ENCODE peak calls at places on chromosomes 6 and 20, in eight cellular contexts. One of them, this sample, is unnamed.

GRCh38 chr20:58889334-58890072 is 37.0 kb downstream of the GNAS start:
- DNase-seq in brain microvascular endothelial cell: no peak
- DNase-seq in H9: no peak
- DNase-seq in A549: no peak
- DNase-seq in uterus: no peak
- DNase-seq in heart left ventricle: no peak
- DNase-seq in OCI-LY7: peak; percentile 34
- DNase-seq in RWPE1: no peak
- DNase-seq in this sample: no peak

GRCh38 chr6:11354019-11354418 is 121.6 kb upstream of the NEDD9 start:
- DNase-seq in brain microvascular endothelial cell: peak; percentile 89
- DNase-seq in heart left ventricle: peak; percentile 76
- DNase-seq in uterus: peak; percentile 85
- DNase-seq in H9: no peak
- DNase-seq in RWPE1: no peak
- DNase-seq in A549: no peak
- DNase-seq in OCI-LY7: no peak
- DNase-seq in this sample: no peak

GRCh38 chr6:36605102-36605501 is 10.9 kb downstream of the SRSF3 start:
- DNase-seq in brain microvascular endothelial cell: no peak
- DNase-seq in uterus: no peak
- DNase-seq in A549: no peak
- DNase-seq in heart left ventricle: no peak
- DNase-seq in RWPE1: no peak
- DNase-seq in OCI-LY7: no peak
- DNase-seq in H9: no peak
- DNase-seq in this sample: no peak

GRCh38 chr6:78909391-78909790 is 42.0 kb downstream of the IRAK1BP1 start:
- DNase-seq in brain microvascular endothelial cell: peak; percentile 13
- DNase-seq in heart left ventricle: no peak
- DNase-seq in OCI-LY7: peak; percentile 38
- DNase-seq in RWPE1: no peak
- DNase-seq in H9: no peak
- DNase-seq in uterus: no peak
- DNase-seq in A549: no peak
- DNase-seq in this sample: no peak

GRCh38 chr6:22737331-22737730 is 168.0 kb downstream of the HDGFL1 start:
- DNase-seq in heart left ventricle: no peak
- DNase-seq in brain microvascular endothelial cell: peak; percentile 51
- DNase-seq in RWPE1: no peak
- DNase-seq in OCI-LY7: no peak
- DNase-seq in A549: no peak
- DNase-seq in uterus: peak; percentile 67
- DNase-seq in H9: peak; percentile 71
- DNase-seq in this sample: peak; percentile 8

GRCh38 chr6:73032586-73032985 is 192.7 kb downstream of the KHDC1L start:
- DNase-seq in heart left ventricle: no peak
- DNase-seq in uterus: no peak
- DNase-seq in OCI-LY7: no peak
- DNase-seq in brain microvascular endothelial cell: no peak
- DNase-seq in A549: peak; percentile 2
- DNase-seq in RWPE1: peak; percentile 81
- DNase-seq in H9: no peak
- DNase-seq in this sample: no peak

GRCh38 chr6:98834060-98835031 is at the start of gene POU3F2:
- DNase-seq in brain microvascular endothelial cell: peak; percentile 41
- DNase-seq in uterus: peak; percentile 78
- DNase-seq in RWPE1: peak; percentile 76
- DNase-seq in H9: peak; percentile 98
- DNase-seq in heart left ventricle: peak; percentile 42
- DNase-seq in OCI-LY7: peak; percentile 80
- DNase-seq in A549: peak; percentile 64
- DNase-seq in this sample: peak; percentile 97

GRCh38 chr20:41087777-41088176 is 49.6 kb upstream of the PLCG1 start:
- DNase-seq in uterus: no peak
- DNase-seq in heart left ventricle: no peak
- DNase-seq in H9: no peak
- DNase-seq in A549: no peak
- DNase-seq in brain microvascular endothelial cell: no peak
- DNase-seq in OCI-LY7: no peak
- DNase-seq in RWPE1: no peak
- DNase-seq in this sample: no peak

GRCh38 chr6:153814136-153814535 is 224.9 kb upstream of the OPRM1 start:
- DNase-seq in brain microvascular endothelial cell: no peak
- DNase-seq in A549: no peak
- DNase-seq in heart left ventricle: no peak
- DNase-seq in RWPE1: no peak
- DNase-seq in H9: peak; percentile 71
- DNase-seq in OCI-LY7: no peak
- DNase-seq in uterus: no peak
- DNase-seq in this sample: no peak

GRCh38 chr6:89817481-89817880 is 2.1 kb downstream of the MDN1 start:
- DNase-seq in OCI-LY7: no peak
- DNase-seq in RWPE1: no peak
- DNase-seq in H9: peak; percentile 79
- DNase-seq in A549: no peak
- DNase-seq in heart left ventricle: no peak
- DNase-seq in brain microvascular endothelial cell: no peak
- DNase-seq in uterus: no peak
- DNase-seq in this sample: no peak

GRCh38 chr6:106444777-106445507 is 84.4 kb downstream of the CRYBG1 start:
- DNase-seq in brain microvascular endothelial cell: peak; percentile 47
- DNase-seq in heart left ventricle: no peak
- DNase-seq in H9: peak; percentile 30
- DNase-seq in uterus: no peak
- DNase-seq in OCI-LY7: peak; percentile 85
- DNase-seq in RWPE1: peak; percentile 79
- DNase-seq in A549: peak; percentile 63
- DNase-seq in this sample: no peak

GRCh38 chr20:41249371-41249770 is 68.2 kb downstream of the ZHX3 start:
- DNase-seq in RWPE1: peak; percentile 92
- DNase-seq in H9: no peak
- DNase-seq in A549: no peak
- DNase-seq in uterus: peak; percentile 90
- DNase-seq in brain microvascular endothelial cell: peak; percentile 92
- DNase-seq in heart left ventricle: peak; percentile 61
- DNase-seq in OCI-LY7: no peak
- DNase-seq in this sample: no peak

GRCh38 chr6:138691595-138692057 is 81.9 kb upstream of the CCDC28A start:
- DNase-seq in heart left ventricle: no peak
- DNase-seq in OCI-LY7: no peak
- DNase-seq in A549: peak; percentile 13
- DNase-seq in uterus: no peak
- DNase-seq in RWPE1: peak; percentile 43
- DNase-seq in brain microvascular endothelial cell: peak; percentile 63
- DNase-seq in H9: peak; percentile 55
- DNase-seq in this sample: no peak

GRCh38 chr20:43383026-43383795 is 74.5 kb upstream of the SRSF6 start:
- DNase-seq in heart left ventricle: no peak
- DNase-seq in OCI-LY7: no peak
- DNase-seq in A549: no peak
- DNase-seq in brain microvascular endothelial cell: no peak
- DNase-seq in uterus: no peak
- DNase-seq in H9: no peak
- DNase-seq in RWPE1: no peak
- DNase-seq in this sample: no peak

GRCh38 chr20:56808732-56809131 is 179.6 kb downstream of the TFAP2C start:
- DNase-seq in brain microvascular endothelial cell: no peak
- DNase-seq in RWPE1: peak; percentile 93
- DNase-seq in OCI-LY7: no peak
- DNase-seq in H9: peak; percentile 42
- DNase-seq in heart left ventricle: no peak
- DNase-seq in A549: no peak
- DNase-seq in uterus: no peak
- DNase-seq in this sample: no peak

GRCh38 chr6:148835920-148836441 is 89.2 kb downstream of the UST start:
- DNase-seq in A549: no peak
- DNase-seq in uterus: no peak
- DNase-seq in H9: no peak
- DNase-seq in OCI-LY7: no peak
- DNase-seq in RWPE1: no peak
- DNase-seq in brain microvascular endothelial cell: peak; percentile 27
- DNase-seq in heart left ventricle: no peak
- DNase-seq in this sample: no peak

GRCh38 chr6:169251822-169252804 is 1.5 kb downstream of the THBS2 start:
- DNase-seq in brain microvascular endothelial cell: no peak
- DNase-seq in OCI-LY7: no peak
- DNase-seq in uterus: peak; percentile 27
- DNase-seq in heart left ventricle: no peak
- DNase-seq in H9: peak; percentile 57
- DNase-seq in RWPE1: no peak
- DNase-seq in A549: no peak
- DNase-seq in this sample: no peak

GRCh38 chr6:30452736-30453507 is 36.4 kb upstream of the HLA-E start:
- DNase-seq in OCI-LY7: no peak
- DNase-seq in A549: no peak
- DNase-seq in H9: no peak
- DNase-seq in brain microvascular endothelial cell: no peak
- DNase-seq in heart left ventricle: no peak
- DNase-seq in uterus: no peak
- DNase-seq in RWPE1: no peak
- DNase-seq in this sample: no peak

GRCh38 chr20:53866787-53867740 is 203.3 kb downstream of the BCAS1 start:
- DNase-seq in uterus: no peak
- DNase-seq in OCI-LY7: peak; percentile 91
- DNase-seq in H9: no peak
- DNase-seq in RWPE1: no peak
- DNase-seq in brain microvascular endothelial cell: no peak
- DNase-seq in heart left ventricle: no peak
- DNase-seq in A549: no peak
- DNase-seq in this sample: no peak

GRCh38 chr6:50845499-50846108 is 26.9 kb downstream of the TFAP2B start:
- DNase-seq in H9: peak; percentile 65
- DNase-seq in OCI-LY7: no peak
- DNase-seq in brain microvascular endothelial cell: no peak
- DNase-seq in A549: no peak
- DNase-seq in heart left ventricle: no peak
- DNase-seq in RWPE1: no peak
- DNase-seq in uterus: no peak
- DNase-seq in this sample: no peak

GRCh38 chr6:148146717-148147116 is 195.9 kb upstream of the SASH1 start:
- DNase-seq in brain microvascular endothelial cell: peak; percentile 66
- DNase-seq in heart left ventricle: no peak
- DNase-seq in H9: no peak
- DNase-seq in OCI-LY7: peak; percentile 36
- DNase-seq in RWPE1: peak; percentile 64
- DNase-seq in uterus: no peak
- DNase-seq in A549: no peak
- DNase-seq in this sample: no peak

GRCh38 chr6:24933868-24934401 is 1.8 kb downstream of the RIPOR2 start:
- DNase-seq in OCI-LY7: peak; percentile 80
- DNase-seq in H9: peak; percentile 70
- DNase-seq in heart left ventricle: no peak
- DNase-seq in uterus: no peak
- DNase-seq in RWPE1: peak; percentile 27
- DNase-seq in brain microvascular endothelial cell: no peak
- DNase-seq in A549: peak; percentile 12
- DNase-seq in this sample: no peak

GRCh38 chr20:21513181-21513663 is 642 bp downstream of the NKX2-2 start:
- DNase-seq in uterus: no peak
- DNase-seq in RWPE1: no peak
- DNase-seq in A549: no peak
- DNase-seq in OCI-LY7: no peak
- DNase-seq in brain microvascular endothelial cell: no peak
- DNase-seq in H9: peak; percentile 44
- DNase-seq in heart left ventricle: no peak
- DNase-seq in this sample: no peak

DNA sequence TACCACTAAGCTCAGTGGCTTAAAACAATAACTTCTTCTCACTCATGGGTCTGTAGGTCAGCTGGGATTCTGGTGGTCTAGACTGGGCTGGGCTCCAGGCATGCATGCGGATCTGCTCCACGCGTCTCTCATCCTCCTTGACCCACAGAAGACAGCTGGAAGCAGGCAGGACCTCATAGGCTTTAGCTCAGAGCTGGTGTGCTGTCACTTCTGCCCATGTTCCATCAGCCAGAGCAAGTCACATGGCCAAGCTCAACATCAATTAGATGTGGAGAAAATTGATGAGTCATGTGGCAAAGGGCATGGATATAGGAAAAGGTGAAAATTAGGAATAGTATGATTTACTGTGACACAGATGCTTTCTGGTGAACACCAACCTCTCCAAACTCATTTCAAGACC is 57.4 kb upstream of the PSMF1 start:
- DNase-seq in H9: no peak
- DNase-seq in brain microvascular endothelial cell: no peak
- DNase-seq in heart left ventricle: no peak
- DNase-seq in uterus: no peak
- DNase-seq in RWPE1: no peak
- DNase-seq in OCI-LY7: no peak
- DNase-seq in A549: no peak
- DNase-seq in this sample: no peak
- H3K27ac ChIP-seq in H9: no peak overlapping the region
- H3K27ac ChIP-seq in brain microvascular endothelial cell: no peak overlapping the region
- H3K27ac ChIP-seq in heart left ventricle: no peak overlapping the region
- H3K27ac ChIP-seq in uterus: no peak overlapping the region
- H3K27ac ChIP-seq in RWPE1: no peak overlapping the region
- H3K27ac ChIP-seq in OCI-LY7: no peak overlapping the region
- H3K27ac ChIP-seq in A549: no peak overlapping the region
- H3K27ac ChIP-seq in this sample: no peak overlapping the region

GRCh38 chr6:32114853-32115252 is 5.7 kb upstream of the TNXB start:
- DNase-seq in RWPE1: peak; percentile 63
- DNase-seq in brain microvascular endothelial cell: peak; percentile 82
- DNase-seq in H9: no peak
- DNase-seq in A549: no peak
- DNase-seq in uterus: no peak
- DNase-seq in OCI-LY7: no peak
- DNase-seq in heart left ventricle: no peak
- DNase-seq in this sample: no peak
- H3K27ac ChIP-seq in RWPE1: peak overlapping the region; percentile 91
- H3K27ac ChIP-seq in brain microvascular endothelial cell: peak overlapping the region; percentile 69
- H3K27ac ChIP-seq in H9: no peak overlapping the region
- H3K27ac ChIP-seq in A549: no peak overlapping the region
- H3K27ac ChIP-seq in uterus: peak overlapping the region; percentile 93
- H3K27ac ChIP-seq in OCI-LY7: no peak overlapping the region
- H3K27ac ChIP-seq in heart left ventricle: no peak overlapping the region
- H3K27ac ChIP-seq in this sample: no peak overlapping the region

GRCh38 chr6:14001329-14002012 is 76.7 kb downstream of the RNF182 start:
- DNase-seq in RWPE1: peak; percentile 86
- DNase-seq in H9: no peak
- DNase-seq in A549: peak; percentile 67
- DNase-seq in brain microvascular endothelial cell: peak; percentile 98
- DNase-seq in heart left ventricle: no peak
- DNase-seq in uterus: peak; percentile 30
- DNase-seq in OCI-LY7: no peak
- DNase-seq in this sample: no peak
- H3K27ac ChIP-seq in RWPE1: peak overlapping the region; percentile 25
- H3K27ac ChIP-seq in H9: no peak overlapping the region
- H3K27ac ChIP-seq in A549: peak overlapping the region; percentile 88
- H3K27ac ChIP-seq in brain microvascular endothelial cell: peak overlapping the region; percentile 95
- H3K27ac ChIP-seq in heart left ventricle: no peak overlapping the region
- H3K27ac ChIP-seq in uterus: no peak overlapping the region
- H3K27ac ChIP-seq in OCI-LY7: no peak overlapping the region
- H3K27ac ChIP-seq in this sample: no peak overlapping the region

DNA sequence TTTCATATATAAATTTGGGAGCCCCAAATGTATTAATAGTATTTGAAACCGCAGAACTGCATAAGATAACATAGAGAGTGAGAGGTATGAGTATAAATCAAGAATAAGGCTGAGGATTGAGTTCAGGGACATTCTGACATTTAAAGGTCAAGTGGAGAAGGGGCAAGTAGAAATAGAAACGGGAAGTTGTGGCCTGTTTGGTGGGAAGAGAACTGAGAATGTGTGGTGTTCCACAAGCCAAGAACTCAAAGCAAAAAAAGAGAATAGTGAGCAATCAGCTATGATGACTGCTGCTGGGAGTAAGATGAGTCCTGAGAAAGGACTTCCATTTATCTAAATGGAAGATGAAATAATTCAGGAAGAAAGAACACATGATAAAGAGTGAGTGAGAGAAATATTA is 418.4 kb downstream of the CD109 start:
- DNase-seq in OCI-LY7: no peak
- DNase-seq in A549: no peak
- DNase-seq in brain microvascular endothelial cell: no peak
- DNase-seq in uterus: no peak
- DNase-seq in RWPE1: no peak
- DNase-seq in heart left ventricle: no peak
- DNase-seq in H9: no peak
- DNase-seq in this sample: no peak
- H3K27ac ChIP-seq in OCI-LY7: no peak overlapping the region
- H3K27ac ChIP-seq in A549: no peak overlapping the region
- H3K27ac ChIP-seq in brain microvascular endothelial cell: no peak overlapping the region
- H3K27ac ChIP-seq in uterus: no peak overlapping the region
- H3K27ac ChIP-seq in RWPE1: no peak overlapping the region
- H3K27ac ChIP-seq in heart left ventricle: no peak overlapping the region
- H3K27ac ChIP-seq in H9: no peak overlapping the region
- H3K27ac ChIP-seq in this sample: no peak overlapping the region